ENCODE peak calls at places on chromosomes 16 and 17, in seven cellular contexts. F is neural progenitor cell, N is SK-N-SH, Q is esophagus muscularis mucosa, J is fibroblast of mammary gland, P is foreskin fibroblast, E is cardiac muscle cell. H is an unnamed sample.

GRCh38 chr17:31321481-31321880 is at the start of gene EVI2A:
- DNase-seq in N (no peak), Q (no peak), E (peak), J (peak), P (peak), F (peak), H (no peak)

GRCh38 chr16:11389631-11390565 is 44.6 kb downstream of the RMI2 start:
- DNase-seq in P (no peak), J (no peak), F (no peak), N (peak), Q (no peak), E (no peak), H (no peak)

GRCh38 chr16:24748242-24748641 is 18.8 kb downstream of the TNRC6A start:
- DNase-seq in P (peak), Q (no peak), E (peak), J (peak), F (no peak), N (no peak), H (peak)

GRCh38 chr17:42381898-42382297 is 6.3 kb downstream of the STAT3 start:
- DNase-seq in J (no peak), P (no peak), Q (no peak), N (no peak), E (no peak), F (no peak), H (no peak)

GRCh38 chr16:29736112-29736511 is 9.7 kb downstream of the C16orf54 start:
- DNase-seq in N (peak), F (peak), Q (no peak), P (no peak), E (peak), J (no peak), H (no peak)

GRCh38 chr16:79250457-79251098 is 350.0 kb downstream of the MAF start:
- DNase-seq in J (no peak), F (no peak), P (no peak), E (no peak), Q (no peak), N (no peak), H (no peak)

GRCh38 chr17:30323262-30323894 is 10.5 kb downstream of the TMIGD1 start:
- DNase-seq in P (peak), F (no peak), Q (no peak), N (no peak), E (no peak), J (no peak), H (no peak)

GRCh38 chr17:45900723-45901415 is 6.5 kb downstream of the MAPT start:
- DNase-seq in P (no peak), F (no peak), Q (no peak), J (no peak), N (no peak), E (no peak), H (no peak)

GRCh38 chr17:49204521-49204920 is 5.9 kb downstream of the GNGT2 start:
- DNase-seq in N (no peak), E (no peak), Q (no peak), F (no peak), J (peak), P (peak), H (no peak)

GRCh38 chr16:75099738-75100615 is 16.6 kb downstream of the LDHD start:
- DNase-seq in F (no peak), N (peak), P (no peak), E (no peak), J (no peak), Q (no peak), H (no peak)

GRCh38 chr17:28381141-28381825 is 9.8 kb downstream of the SARM1 start:
- DNase-seq in E (peak), N (no peak), J (no peak), F (peak), Q (no peak), P (no peak), H (no peak)

GRCh38 chr17:48322060-48322459 is 108.0 kb downstream of the SKAP1 start:
- DNase-seq in E (peak), P (peak), J (peak), F (no peak), Q (no peak), N (no peak), H (no peak)

GRCh38 chr17:17929655-17930380 is 42.4 kb downstream of the TOM1L2 start:
- DNase-seq in P (peak), E (no peak), F (no peak), Q (no peak), N (no peak), J (no peak), H (no peak)

GRCh38 chr17:74176546-74177001 is 26.9 kb upstream of the RPL38 start:
- DNase-seq in F (peak), N (peak), J (peak), P (peak), E (peak), Q (no peak), H (no peak)

GRCh38 chr17:75457047-75457654 is 716 bp downstream of the TMEM94 start:
- DNase-seq in F (peak), P (peak), E (peak), J (peak), N (peak), Q (no peak), H (no peak)

GRCh38 chr17:50830298-50830697 is 5.1 kb upstream of the WFIKKN2 start:
- DNase-seq in J (no peak), P (peak), N (no peak), Q (no peak), F (no peak), E (peak), H (no peak)

GRCh38 chr16:84443166-84443802 is 61.2 kb downstream of the MEAK7 start:
- DNase-seq in J (no peak), N (no peak), E (no peak), Q (no peak), F (no peak), P (no peak), H (no peak)

GRCh38 chr16:86375370-86375769 is 135.0 kb upstream of the FOXF1 start:
- DNase-seq in J (peak), Q (no peak), N (no peak), E (peak), P (peak), F (no peak), H (no peak)

GRCh38 chr17:77684803-77685580 is 273.5 kb upstream of the TNRC6C start:
- DNase-seq in P (no peak), Q (no peak), N (no peak), E (no peak), F (no peak), J (no peak), H (no peak)

GRCh38 chr17:70969540-70970034 is 800.3 kb downstream of the KCNJ2 start:
- DNase-seq in Q (no peak), P (no peak), F (no peak), E (no peak), J (no peak), N (no peak), H (no peak)

GRCh38 chr17:47812146-47812920 is 9.3 kb downstream of the OSBPL7 start:
- DNase-seq in E (no peak), F (no peak), Q (no peak), N (peak), P (no peak), J (no peak), H (no peak)

GRCh38 chr17:45801386-45801785 is 17.3 kb downstream of the CRHR1 start:
- DNase-seq in N (no peak), Q (no peak), E (no peak), P (no peak), F (no peak), J (no peak), H (no peak)

GRCh38 chr16:85673529-85674417 is 15.0 kb downstream of the GINS2 start:
- DNase-seq in J (peak), E (peak), P (peak), Q (no peak), N (peak), F (no peak), H (no peak)

GRCh38 chr17:41298458-41299135 is 4.1 kb downstream of the KRTAP29-1 start:
- DNase-seq in N (no peak), P (no peak), Q (peak), J (no peak), E (no peak), F (no peak), H (no peak)

GRCh38 chr17:6756425-6757012 is 673 bp downstream of the XAF1 start:
- DNase-seq in Q (no peak), P (peak), F (no peak), J (no peak), N (no peak), E (no peak), H (no peak)

GRCh38 chr16:15572329-15573001 is 70.5 kb downstream of the MARF1 start:
- DNase-seq in N (no peak), J (peak), P (peak), F (no peak), Q (no peak), E (peak), H (no peak)

GRCh38 chr17:74354123-74354522 is 7.5 kb downstream of the BTBD17 start:
- DNase-seq in J (peak), Q (no peak), F (peak), P (no peak), N (peak), E (no peak), H (no peak)

GRCh38 chr17:27449541-27449940 is 6.7 kb upstream of the KSR1 start:
- DNase-seq in E (no peak), J (no peak), P (no peak), N (no peak), Q (no peak), F (no peak), H (no peak)

GRCh38 chr16:23334421-23334853 is 32.3 kb downstream of the SCNN1B start:
- DNase-seq in N (no peak), P (no peak), J (no peak), E (no peak), Q (no peak), F (no peak), H (no peak)

GRCh38 chr17:61827649-61828395 is 35.5 kb downstream of the BRIP1 start:
- DNase-seq in Q (no peak), P (no peak), J (no peak), E (no peak), N (no peak), F (no peak), H (no peak)

GRCh38 chr17:14396542-14396941 is 95.7 kb downstream of the HS3ST3B1 start:
- DNase-seq in F (peak), N (no peak), P (no peak), J (peak), E (peak), Q (no peak), H (no peak)

GRCh38 chr16:68275611-68276191 is 11.4 kb downstream of the SLC7A6 start:
- DNase-seq in F (no peak), Q (no peak), P (no peak), E (no peak), J (no peak), N (no peak), H (no peak)

GRCh38 chr17:15411556-15412198 is 55.7 kb downstream of the CDRT4 start:
- DNase-seq in E (no peak), Q (no peak), J (peak), F (no peak), P (peak), N (no peak), H (no peak)

GRCh38 chr16:68382296-68382718 is 66.0 kb downstream of the SMPD3 start:
- DNase-seq in J (no peak), P (no peak), N (peak), Q (no peak), F (no peak), E (no peak), H (no peak)

GRCh38 chr16:24525970-24526559 is 13.3 kb upstream of the RBBP6 start:
- DNase-seq in N (no peak), J (no peak), F (no peak), P (peak), Q (no peak), E (peak), H (no peak)

GRCh38 chr17:10398352-10398751 is 23.4 kb downstream of the MYH8 start:
- DNase-seq in N (no peak), P (no peak), F (peak), J (no peak), Q (no peak), E (no peak), H (no peak)
- TF ChIP-seq CTCF in N (peak), P (no peak), F (peak), J (no peak), Q (no peak), E (no peak), H (no peak)

DNA sequence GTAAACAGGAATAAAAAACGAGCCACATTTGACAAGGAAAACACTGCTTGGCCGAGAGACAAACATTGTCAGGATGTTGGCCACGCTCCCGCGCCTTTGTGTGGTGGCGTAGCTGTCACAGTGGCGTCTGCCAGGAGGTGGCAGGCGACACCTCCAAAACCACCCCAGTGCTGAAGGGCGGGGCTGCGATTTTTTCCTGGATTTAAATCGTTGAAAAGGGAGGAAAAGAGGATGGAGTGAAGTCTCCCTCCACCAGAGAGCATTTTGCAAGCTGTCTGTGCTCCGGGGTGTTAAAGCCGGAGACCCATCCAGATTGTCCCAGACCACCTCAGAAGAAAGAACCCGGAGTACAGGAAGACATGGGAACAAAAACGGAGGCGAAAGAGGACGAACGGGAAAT is 12.7 kb downstream of the MRM3 start:
- DNase-seq in E (peak), N (peak), F (peak), P (peak), J (peak), Q (peak), H (no peak)
- H3K4me3 ChIP-seq in E (no peak), N (peak), F (no peak), P (no peak), J (no peak), Q (peak), H (peak)

GRCh38 chr16:20348365-20349185 is 3.9 kb downstream of the UMOD start:
- DNase-seq in N (peak), P (no peak), Q (no peak), J (no peak), E (peak), F (peak), H (no peak)
- TF ChIP-seq CTCF in N (no peak), P (no peak), Q (no peak), J (no peak), E (no peak), F (peak), H (peak)

GRCh38 chr16:70728145-70728544 is 42.3 kb upstream of the MTSS2 start:
- DNase-seq in J (no peak), N (no peak), F (no peak), P (no peak), Q (no peak), E (no peak), H (no peak)

GRCh38 chr16:70725912-70726828 is 40.3 kb upstream of the MTSS2 start:
- DNase-seq in P (no peak), E (peak), J (no peak), Q (no peak), F (no peak), N (no peak), H (no peak)

GRCh38 chr16:70725024-70725911 is 39.4 kb upstream of the MTSS2 start:
- DNase-seq in P (peak), Q (no peak), N (no peak), E (no peak), F (no peak), J (no peak), H (no peak)

GRCh38 chr16:70729292-70729691 is 43.4 kb upstream of the MTSS2 start:
- DNase-seq in P (no peak), E (no peak), F (no peak), Q (no peak), N (no peak), J (no peak), H (no peak)

GRCh38 chr16:70726869-70727494 is 41.1 kb upstream of the MTSS2 start:
- DNase-seq in Q (no peak), E (peak), P (no peak), J (no peak), F (no peak), N (no peak), H (no peak)
- H3K4me3 ChIP-seq in Q (no peak), E (no peak), P (no peak), J (no peak), F (no peak), N (no peak), H (no peak)